ENCODE peak calls at places on chromosome 16, in five cellular contexts. P, V, K, J and L are unnamed samples.

GRCh38 chr16:27235055-27235937 is 32.0 kb downstream of the KDM8 start:
- DNase-seq in J (peak), P (peak), K (peak), V (peak), L (peak)

GRCh38 chr16:2841606-2842339 is 11.7 kb downstream of the ZG16B start:
- DNase-seq in K (no peak), J (no peak), V (no peak), P (no peak), L (no peak)

GRCh38 chr16:25523183-25523582 is 168.6 kb upstream of the HS3ST4 start:
- DNase-seq in P (no peak), K (no peak), J (no peak), V (no peak), L (no peak)

GRCh38 chr16:4611337-4612023 is 3.2 kb downstream of the UBALD1 start:
- DNase-seq in J (peak), K (no peak), P (no peak), V (no peak), L (no peak)

GRCh38 chr16:67767953-67768352 is 38.4 kb downstream of the RANBP10 start:
- DNase-seq in P (no peak), V (peak), J (peak), K (peak), L (peak)

GRCh38 chr16:31200821-31201510 is 1.6 kb downstream of the PYCARD start:
- DNase-seq in J (peak), V (peak), P (no peak), K (peak), L (peak)

GRCh38 chr16:68737730-68738590 is 868 bp downstream of the CDH1 start:
- DNase-seq in P (no peak), K (no peak), J (no peak), V (no peak), L (no peak)

GRCh38 chr16:20889625-20890275 is 10.4 kb downstream of the DCUN1D3 start:
- DNase-seq in P (no peak), J (no peak), K (no peak), V (no peak), L (no peak)

GRCh38 chr16:89164436-89164835 is 7.1 kb upstream of the CDH15 start:
- DNase-seq in K (no peak), V (no peak), P (no peak), J (no peak), L (no peak)

GRCh38 chr16:69176033-69176780 is 10.8 kb upstream of the SNTB2 start:
- DNase-seq in J (peak), P (no peak), V (peak), K (peak), L (peak)

GRCh38 chr16:554640-555413 is 5.4 kb upstream of the PRR35 start:
- DNase-seq in P (no peak), V (peak), K (peak), J (peak), L (peak)

GRCh38 chr16:52741386-52741785 is 194.4 kb upstream of the TOX3 start:
- DNase-seq in J (no peak), V (no peak), P (no peak), K (no peak), L (no peak)

GRCh38 chr16:50531359-50531758 is 16.8 kb upstream of the NKD1 start:
- DNase-seq in V (no peak), K (no peak), J (no peak), P (no peak), L (no peak)

GRCh38 chr16:58634265-58634802 is 4.7 kb upstream of the CNOT1 start:
- DNase-seq in K (no peak), J (no peak), P (no peak), V (no peak), L (no peak)

GRCh38 chr16:5200123-5200522 is 102.5 kb upstream of the EEF2KMT start:
- DNase-seq in K (no peak), J (no peak), V (no peak), P (no peak), L (no peak)

GRCh38 chr16:81261049-81261648 is 22.7 kb downstream of the BCO1 start:
- DNase-seq in J (no peak), K (no peak), V (peak), P (no peak), L (no peak)

GRCh38 chr16:82470506-82471196 is 156.1 kb upstream of the CDH13 start:
- DNase-seq in P (no peak), V (no peak), K (no peak), J (peak), L (no peak)

GRCh38 chr16:140175-140857 is 1.8 kb upstream of the NPRL3 start:
- DNase-seq in V (no peak), P (no peak), J (no peak), K (no peak), L (no peak)

GRCh38 chr16:25151996-25152395 is 40.5 kb downstream of the LCMT1 start:
- DNase-seq in J (peak), K (peak), P (no peak), V (peak), L (peak)

GRCh38 chr16:66503030-66503429 is 46.9 kb downstream of the TK2 start:
- DNase-seq in P (no peak), J (no peak), V (no peak), K (no peak), L (no peak)

GRCh38 chr16:25707982-25708583 is 16.3 kb downstream of the HS3ST4 start:
- DNase-seq in P (no peak), J (no peak), K (no peak), V (peak), L (no peak)

GRCh38 chr16:19521471-19522368 is at the start of gene GDE1:
- DNase-seq in K (peak), J (peak), V (peak), P (peak), L (peak)

GRCh38 chr16:81164481-81164880 is 68.3 kb upstream of the GCSH start:
- DNase-seq in J (no peak), K (no peak), V (no peak), P (no peak), L (no peak)

GRCh38 chr16:82748026-82748425 is 121.3 kb downstream of the CDH13 start:
- DNase-seq in J (peak), K (peak), V (peak), P (no peak), L (peak)

GRCh38 chr16:8194795-8195194 is 395.5 kb downstream of the TMEM114 start:
- DNase-seq in J (no peak), K (no peak), P (no peak), V (no peak), L (no peak)

GRCh38 chr16:78199325-78200022 is 100.0 kb downstream of the WWOX start:
- DNase-seq in V (no peak), K (no peak), J (no peak), P (no peak), L (no peak)

GRCh38 chr16:89912627-89913026 is 6.0 kb upstream of the MC1R start:
- DNase-seq in K (no peak), P (no peak), J (no peak), V (no peak), L (no peak)

GRCh38 chr16:56608876-56609462 is 585 bp downstream of the MT2A start:
- DNase-seq in K (peak), P (no peak), J (no peak), V (no peak), L (no peak)
- TF ChIP-seq CTCF in K (no peak), P (no peak), J (no peak), V (no peak), L (no peak)

GRCh38 chr16:30004424-30004776 is 6.4 kb downstream of the DOC2A start:
- DNase-seq in K (no peak), P (no peak), J (no peak), V (no peak), L (no peak)
- TF ChIP-seq CTCF in K (no peak), P (no peak), J (no peak), V (no peak), L (no peak)

GRCh38 chr16:86898386-86898785 is 320.0 kb downstream of the FOXL1 start:
- DNase-seq in P (no peak), V (no peak), K (no peak), J (no peak), L (no peak)

GRCh38 chr16:86899156-86899555 is 320.8 kb downstream of the FOXL1 start:
- DNase-seq in V (no peak), P (no peak), J (no peak), K (no peak), L (no peak)

GRCh38 chr16:86903068-86903467 is 324.7 kb downstream of the FOXL1 start:
- DNase-seq in P (no peak), V (no peak), J (no peak), K (no peak), L (no peak)

GRCh38 chr16:86899757-86900156 is 321.4 kb downstream of the FOXL1 start:
- DNase-seq in V (peak), K (peak), P (no peak), J (peak), L (peak)

DNA sequence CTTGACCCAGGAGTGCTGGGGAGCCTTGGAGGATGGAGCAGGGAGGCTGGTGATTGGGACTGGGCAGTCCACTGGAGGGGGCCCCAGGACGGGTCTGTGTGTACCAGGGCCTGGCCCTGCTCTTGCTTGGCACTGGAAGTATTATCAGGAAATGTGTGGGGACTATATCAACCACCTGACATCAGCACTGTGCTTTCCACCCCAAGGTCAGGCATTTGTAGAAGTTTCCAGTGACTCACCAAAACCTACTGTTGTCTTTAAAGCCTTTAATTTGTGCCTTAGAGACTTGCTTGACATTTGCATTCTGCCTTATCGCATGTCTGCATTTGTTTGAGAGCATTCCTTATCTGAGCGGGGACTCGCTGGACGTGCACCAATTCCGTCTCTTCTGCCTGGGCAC is 323.1 kb downstream of the FOXL1 start:
- DNase-seq in V (peak), P (no peak), K (peak), J (peak), L (no peak)
- TF ChIP-seq CTCF in V (no peak), P (no peak), K (no peak), J (no peak), L (no peak)

DNA sequence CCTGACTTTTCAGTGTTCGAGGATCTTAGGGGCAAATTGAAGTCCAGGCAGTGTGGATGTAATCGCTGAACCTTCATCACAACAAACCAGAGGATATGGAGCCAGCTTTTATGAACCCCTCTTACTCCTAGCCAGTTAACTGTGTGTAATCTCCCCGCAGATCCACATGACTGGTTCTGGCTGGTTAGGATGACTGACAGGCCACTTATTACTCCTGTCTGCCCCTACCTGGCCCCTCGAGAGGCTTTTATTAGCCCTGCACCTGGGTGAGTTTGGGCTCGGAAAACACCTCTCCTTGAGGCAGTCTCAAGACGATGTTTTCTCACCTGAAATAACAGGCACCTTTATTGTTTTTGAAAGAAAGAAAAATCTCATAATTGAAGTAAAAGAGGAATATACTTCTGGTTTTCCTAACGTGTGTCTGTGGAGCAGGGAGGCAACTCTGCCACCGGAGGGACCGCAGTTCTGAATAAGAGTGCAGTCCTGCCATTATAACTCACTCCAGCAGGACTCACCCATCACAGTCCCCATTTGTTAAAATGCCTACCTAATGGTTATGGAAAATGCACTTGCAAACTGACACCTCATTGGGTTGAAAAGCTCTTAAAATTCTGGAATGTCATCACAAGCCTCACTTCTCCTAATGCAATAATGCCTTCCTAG is 291.9 kb upstream of the N4BP1 start:
- DNase-seq in V (peak), K (no peak), P (no peak), J (peak), L (no peak)
- TF ChIP-seq CTCF in V (peak), K (peak), P (no peak), J (peak), L (no peak)

GRCh38 chr16:23155445-23156049 is 6.3 kb upstream of the USP31 start:
- DNase-seq in J (peak), K (no peak), V (peak), P (no peak), L (no peak)
- TF ChIP-seq CTCF in J (no peak), K (peak), V (peak), P (no peak), L (peak)

DNA sequence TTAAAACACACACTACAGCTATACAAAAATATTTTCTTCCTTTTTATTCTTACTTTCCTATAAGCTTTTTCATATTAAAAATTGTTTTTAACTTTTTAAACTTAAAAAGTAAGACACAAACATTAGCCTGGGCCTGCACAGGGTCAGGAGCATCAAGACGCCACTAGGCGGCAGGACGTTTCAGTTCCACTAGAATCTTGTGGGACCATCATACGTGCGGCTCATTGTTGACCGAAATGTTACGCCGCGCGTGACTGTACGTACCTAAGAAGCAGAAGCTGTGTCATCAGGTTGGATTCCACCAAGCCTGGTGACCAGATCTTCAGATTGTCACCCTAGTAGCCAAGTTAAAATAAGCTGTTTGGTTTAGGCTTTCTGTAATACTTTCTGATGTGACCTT is 47.1 kb downstream of the USP10 start:
- DNase-seq in V (no peak), J (no peak), K (no peak), P (no peak), L (no peak)
- TF ChIP-seq CTCF in V (peak), J (peak), K (peak), P (no peak), L (peak)

DNA sequence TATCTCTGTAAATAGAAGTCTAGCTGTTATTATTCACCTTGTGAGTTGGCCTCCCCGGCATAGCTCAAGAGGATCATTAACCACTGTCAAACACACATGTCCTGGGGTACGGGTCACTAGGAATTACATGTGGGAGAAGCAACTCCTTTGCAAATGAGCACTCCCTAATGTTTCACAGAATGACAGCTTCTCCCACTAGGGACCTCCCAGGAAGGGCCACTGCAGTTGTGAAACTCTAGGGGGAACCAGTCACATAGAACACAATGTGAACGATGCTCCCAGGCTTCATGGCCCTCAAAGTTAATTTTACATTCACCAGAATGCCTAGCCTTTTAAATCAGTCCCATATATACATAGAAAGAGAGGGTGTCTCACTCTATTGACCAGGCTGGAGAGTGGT is 12.4 kb upstream of the ZNF19 start:
- DNase-seq in V (no peak), K (no peak), P (no peak), J (no peak), L (no peak)
- TF ChIP-seq CTCF in V (no peak), K (no peak), P (no peak), J (no peak), L (no peak)